ENCODE peak calls at places on chromosomes 4 and X, in nine cellular contexts. T is AML-193; E is NK-92 treated with Interleukin-12 subunit alpha and Interleukin-12 subunit beta, amount 100 ng/mL, for 24 hours; Z is NCI-H526 treated with DMSO at 0.1 percent for 48 hours; S is mucosa of descending colon; I is GM18507; W is lower leg skin; B is activated CD8-positive, alpha-beta memory T cell treated with anti-CD3 and anti-CD28 coated beads for 48 hours; D is T-helper 2 cell. P is an unnamed sample.

GRCh38 chrX:92232182-92232581 is 453.0 kb downstream of the PCDH11X start:
- DNase-seq in T (peak), E (no peak), Z (no peak), S (no peak), I (no peak), W (no peak), B (no peak), D (no peak), P (no peak)

GRCh38 chr4:47852121-47852520 is 14.3 kb upstream of the CORIN start:
- DNase-seq in T (no peak), E (no peak), Z (no peak), S (no peak), I (no peak), W (no peak), B (no peak), D (no peak), P (no peak)

GRCh38 chr4:65645185-65645584 is 25.1 kb downstream of the EPHA5 start:
- DNase-seq in T (no peak), E (no peak), Z (no peak), S (no peak), I (no peak), W (no peak), B (no peak), D (no peak), P (no peak)

GRCh38 chrX:129695535-129695934 is 40.8 kb upstream of the APLN start:
- DNase-seq in T (no peak), E (no peak), Z (no peak), S (no peak), I (no peak), W (no peak), B (no peak), D (no peak), P (no peak)

GRCh38 chr4:118154643-118155042 is 120.4 kb downstream of the NDST3 start:
- DNase-seq in T (no peak), E (no peak), Z (no peak), S (no peak), I (no peak), W (no peak), B (no peak), D (no peak), P (no peak)

GRCh38 chr4:169270156-169270809 is 473 bp downstream of the SH3RF1 start:
- DNase-seq in T (peak), E (no peak), Z (peak), S (peak), I (peak), W (peak), B (peak), D (no peak), P (no peak)

GRCh38 chrX:118271770-118272169 is 74.1 kb upstream of the WDR44 start:
- DNase-seq in T (no peak), E (no peak), Z (no peak), S (no peak), I (no peak), W (no peak), B (no peak), D (no peak), P (no peak)

GRCh38 chr4:77618383-77619241 is 13.0 kb downstream of the CXCL13 start:
- DNase-seq in T (peak), E (peak), Z (peak), S (no peak), I (no peak), W (peak), B (no peak), D (peak), P (peak)

GRCh38 chrX:150352114-150352513 is 11.0 kb upstream of the MAMLD1 start:
- DNase-seq in T (no peak), E (no peak), Z (no peak), S (no peak), I (no peak), W (no peak), B (no peak), D (no peak), P (no peak)

GRCh38 chrX:150329282-150329681 is 33.8 kb upstream of the MAMLD1 start:
- DNase-seq in T (no peak), E (no peak), Z (no peak), S (no peak), I (no peak), W (no peak), B (no peak), D (no peak), P (no peak)

GRCh38 chr4:16916719-16917337 is 18.4 kb upstream of the LDB2 start:
- DNase-seq in T (peak), E (peak), Z (peak), S (no peak), I (peak), W (peak), B (peak), D (peak), P (peak)

GRCh38 chrX:16695079-16695676 is 17.3 kb downstream of the CTPS2 start:
- DNase-seq in T (peak), E (no peak), Z (peak), S (no peak), I (no peak), W (peak), B (peak), D (peak), P (peak)

GRCh38 chrX:74133156-74133796 is 170.7 kb upstream of the ZCCHC13 start:
- DNase-seq in T (peak), E (no peak), Z (peak), S (no peak), I (peak), W (no peak), B (no peak), D (no peak), P (peak)

GRCh38 chrX:150482537-150483217 is 85.7 kb upstream of the MTM1 start:
- DNase-seq in T (peak), E (peak), Z (no peak), S (no peak), I (no peak), W (peak), B (no peak), D (no peak), P (no peak)

GRCh38 chr4:177047070-177047850 is 254.5 kb upstream of the VEGFC start:
- DNase-seq in T (peak), E (peak), Z (peak), S (no peak), I (no peak), W (no peak), B (peak), D (peak), P (peak)

GRCh38 chrX:24838624-24839023 is 144.9 kb downstream of the POLA1 start:
- DNase-seq in T (no peak), E (no peak), Z (no peak), S (no peak), I (no peak), W (no peak), B (no peak), D (no peak), P (no peak)

GRCh38 chrX:118603981-118604380 is 108.4 kb downstream of the DOCK11 start:
- DNase-seq in T (peak), E (peak), Z (peak), S (no peak), I (peak), W (peak), B (peak), D (peak), P (no peak)

GRCh38 chrX:15525664-15526416 is 25.2 kb downstream of the BMX start:
- DNase-seq in T (no peak), E (no peak), Z (peak), S (no peak), I (no peak), W (no peak), B (no peak), D (no peak), P (no peak)

GRCh38 chr4:52201705-52202104 is 150.6 kb downstream of the SPATA18 start:
- DNase-seq in T (no peak), E (no peak), Z (no peak), S (no peak), I (no peak), W (no peak), B (no peak), D (no peak), P (no peak)

GRCh38 chr4:177077095-177077494 is 232.6 kb upstream of the NEIL3 start:
- DNase-seq in T (no peak), E (no peak), Z (no peak), S (no peak), I (no peak), W (no peak), B (no peak), D (no peak), P (no peak)

GRCh38 chr4:23629421-23629820 is 260.4 kb downstream of the PPARGC1A start:
- DNase-seq in T (no peak), E (no peak), Z (no peak), S (no peak), I (no peak), W (no peak), B (no peak), D (no peak), P (no peak)

GRCh38 chr4:10061650-10062415 is 40.5 kb upstream of the SLC2A9 start:
- DNase-seq in T (no peak), E (no peak), Z (no peak), S (no peak), I (no peak), W (no peak), B (no peak), D (no peak), P (no peak)

GRCh38 chrX:76802698-76803097 is 375.2 kb downstream of the MAGEE1 start:
- DNase-seq in T (no peak), E (no peak), Z (no peak), S (no peak), I (no peak), W (no peak), B (no peak), D (no peak), P (no peak)

GRCh38 chr4:176357359-176358082 is 37.8 kb downstream of the SPCS3 start:
- DNase-seq in T (no peak), E (no peak), Z (no peak), S (no peak), I (no peak), W (no peak), B (no peak), D (no peak), P (no peak)

GRCh38 chr4:42280327-42281095 is 116.8 kb upstream of the SHISA3 start:
- DNase-seq in T (peak), E (peak), Z (no peak), S (no peak), I (no peak), W (no peak), B (no peak), D (no peak), P (no peak)

GRCh38 chr4:168618577-168619265 is 121.9 kb downstream of the PALLD start:
- DNase-seq in T (no peak), E (no peak), Z (no peak), S (no peak), I (no peak), W (no peak), B (no peak), D (no peak), P (no peak)

GRCh38 chr4:165627548-165627947 is 245.5 kb upstream of the TLL1 start:
- DNase-seq in T (no peak), E (no peak), Z (no peak), S (no peak), I (no peak), W (no peak), B (no peak), D (no peak), P (no peak)

P was measured in T-helper 17 cell.